ENCODE peak calls at places on chromosomes 7 and 10, in seven cellular contexts. N is prostate gland, B is neural progenitor cell, O is astrocyte of the spinal cord, V is fibroblast of lung, G is IMR-90, I is uterus. H is an unnamed sample.

GRCh38 chr7:62361-63116 is 129.8 kb upstream of the FAM20C start:
- DNase-seq in N (no peak), B (no peak), O (no peak), V (no peak), G (no peak), I (no peak), H (no peak)

GRCh38 chr7:67738-68395 is 124.5 kb upstream of the FAM20C start:
- DNase-seq in N (no peak), B (peak), O (peak), V (no peak), G (peak), I (no peak), H (no peak)

GRCh38 chr7:115240242-115240641 is 318.3 kb downstream of the MDFIC start:
- DNase-seq in N (no peak), B (no peak), O (no peak), V (peak), G (peak), I (no peak), H (no peak)

GRCh38 chr7:150390206-150390605 is 11.1 kb downstream of the ZNF775 start:
- DNase-seq in N (no peak), B (no peak), O (no peak), V (peak), G (peak), I (no peak), H (no peak)

GRCh38 chr7:131008840-131009651 is 275.0 kb upstream of the KLF14 start:
- DNase-seq in N (no peak), B (no peak), O (peak), V (peak), G (peak), I (no peak), H (no peak)

GRCh38 chr7:73446716-73447115 is 13.1 kb downstream of the FZD9 start:
- DNase-seq in N (no peak), B (no peak), O (no peak), V (no peak), G (no peak), I (no peak), H (no peak)

GRCh38 chr7:6590645-6591110 is 857 bp downstream of the INTS15 start:
- DNase-seq in N (no peak), B (peak), O (no peak), V (peak), G (no peak), I (no peak), H (no peak)

GRCh38 chr10:102101152-102101551 is 19.0 kb downstream of the LDB1 start:
- DNase-seq in N (no peak), B (no peak), O (no peak), V (no peak), G (no peak), I (no peak), H (no peak)

GRCh38 chr7:117682681-117683385 is 190.4 kb downstream of the CTTNBP2 start:
- DNase-seq in N (no peak), B (no peak), O (peak), V (no peak), G (peak), I (no peak), H (no peak)

GRCh38 chr10:119431768-119432135 is 110.8 kb downstream of the RGS10 start:
- DNase-seq in N (no peak), B (no peak), O (no peak), V (no peak), G (no peak), I (no peak), H (no peak)

GRCh38 chr10:45373783-45374450 is at the start of gene ALOX5:
- DNase-seq in N (peak), B (peak), O (no peak), V (no peak), G (no peak), I (peak), H (no peak)

GRCh38 chr7:157615101-157615817 is 278.5 kb downstream of the DNAJB6 start:
- DNase-seq in N (no peak), B (no peak), O (no peak), V (peak), G (peak), I (peak), H (peak)

GRCh38 chr7:1595027-1595426 is 25.2 kb upstream of the PSMG3 start:
- DNase-seq in N (no peak), B (no peak), O (no peak), V (no peak), G (no peak), I (no peak), H (no peak)

GRCh38 chr10:74704629-74705360 is 121.6 kb upstream of the KAT6B start:
- DNase-seq in N (no peak), B (no peak), O (peak), V (peak), G (peak), I (no peak), H (peak)

GRCh38 chr7:36448781-36449379 is 59.2 kb downstream of the ANLN start:
- DNase-seq in N (no peak), B (no peak), O (peak), V (peak), G (peak), I (no peak), H (no peak)

GRCh38 chr10:114103286-114103685 is 59.6 kb downstream of the ADRB1 start:
- DNase-seq in N (peak), B (peak), O (peak), V (peak), G (peak), I (no peak), H (peak)

GRCh38 chr10:120741415-120741814 is 109.7 kb upstream of the WDR11 start:
- DNase-seq in N (peak), B (no peak), O (no peak), V (no peak), G (no peak), I (no peak), H (no peak)
- H3K4me3 ChIP-seq in N (no peak), B (no peak), O (no peak), V (no peak), G (no peak), I (no peak), H (no peak)

GRCh38 chr10:104617831-104618230 is 23.3 kb upstream of the SORCS3 start:
- DNase-seq in N (no peak), B (no peak), O (no peak), V (no peak), G (no peak), I (no peak), H (no peak)

GRCh38 chr10:104612577-104613205 is 28.4 kb upstream of the SORCS3 start:
- DNase-seq in N (no peak), B (no peak), O (no peak), V (no peak), G (no peak), I (no peak), H (no peak)

DNA sequence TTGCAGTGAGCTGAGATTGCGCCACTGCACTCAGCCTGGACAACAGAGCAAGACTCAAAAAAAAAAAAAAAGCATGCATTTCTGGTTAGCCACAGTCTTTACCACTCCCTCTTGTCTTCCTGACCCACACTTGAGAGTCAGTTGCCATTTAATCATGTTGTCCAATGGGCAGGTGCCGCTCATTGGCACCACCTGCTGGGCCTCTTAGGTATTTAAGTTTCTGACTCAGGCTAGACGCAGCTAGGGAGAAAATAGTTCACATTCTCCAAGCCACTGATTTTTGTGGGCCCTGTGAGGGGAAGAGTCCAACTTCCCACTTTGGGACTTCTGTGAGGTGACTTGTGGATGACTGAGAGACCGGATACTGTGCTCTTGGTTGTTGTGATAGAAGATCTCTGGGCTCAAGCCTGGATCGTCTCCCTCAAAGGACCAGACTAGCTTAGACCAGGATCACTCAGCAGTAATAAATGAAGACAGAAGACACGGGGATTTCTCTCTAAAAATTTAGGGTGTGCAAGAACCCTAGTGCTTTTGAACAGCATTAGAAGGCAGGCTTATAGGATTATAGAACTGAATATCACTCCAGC is 26.8 kb upstream of the SORCS3 start:
- DNase-seq in N (no peak), B (peak), O (peak), V (peak), G (peak), I (no peak), H (no peak)
- TF ChIP-seq CTCF in N (peak), B (peak), O (peak), V (peak), G (peak), I (no peak), H (peak)

GRCh38 chr7:18498327-18498726 is 2.8 kb downstream of the HDAC9 start:
- DNase-seq in N (no peak), B (no peak), O (no peak), V (no peak), G (no peak), I (no peak), H (no peak)
- H3K4me3 ChIP-seq in N (no peak), B (no peak), O (no peak), V (no peak), G (no peak), I (no peak), H (no peak)

GRCh38 chr10:132363376-132363775 is 31.4 kb downstream of the LRRC27 start:
- DNase-seq in N (no peak), B (no peak), O (no peak), V (no peak), G (no peak), I (no peak), H (no peak)

GRCh38 chr10:132362151-132362611 is 30.2 kb downstream of the LRRC27 start:
- DNase-seq in N (no peak), B (no peak), O (no peak), V (no peak), G (no peak), I (no peak), H (no peak)

GRCh38 chr10:132361581-132362101 is 29.6 kb downstream of the LRRC27 start:
- DNase-seq in N (no peak), B (no peak), O (no peak), V (no peak), G (no peak), I (no peak), H (no peak)

GRCh38 chr10:132359305-132360040 is 27.5 kb downstream of the LRRC27 start:
- DNase-seq in N (no peak), B (no peak), O (no peak), V (no peak), G (no peak), I (no peak), H (no peak)

GRCh38 chr10:132360766-132361447 is 28.9 kb downstream of the LRRC27 start:
- DNase-seq in N (no peak), B (peak), O (no peak), V (no peak), G (no peak), I (no peak), H (no peak)
- TF ChIP-seq CTCF in N (peak), B (peak), O (peak), V (peak), G (peak), I (peak), H (peak)

DNA sequence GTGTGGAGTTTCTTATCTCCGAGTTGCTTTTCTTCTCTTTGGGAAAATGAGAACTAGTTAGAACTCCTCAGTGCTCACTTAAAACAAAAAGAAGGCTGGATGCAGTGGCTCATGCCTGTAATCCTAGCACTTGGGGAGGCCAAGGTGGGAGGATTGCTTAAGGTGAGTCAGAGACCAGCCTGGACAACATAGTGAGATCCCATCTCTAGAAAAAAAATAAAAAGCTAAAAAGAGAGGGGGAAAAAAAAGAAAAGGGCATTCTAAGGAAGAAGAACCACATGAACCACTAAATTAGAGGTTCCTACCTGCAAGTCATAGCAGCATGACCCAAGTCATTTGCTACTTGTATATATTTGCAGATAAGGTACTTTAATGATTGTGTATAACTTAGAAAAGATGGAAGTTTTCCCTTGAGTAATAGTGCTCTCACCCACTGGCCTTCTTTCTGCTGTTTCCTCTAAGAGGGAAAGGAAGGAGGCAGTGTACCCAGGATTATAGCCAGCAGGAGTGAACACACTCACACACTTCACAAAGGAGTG is 87.8 kb downstream of the CCDC71L start:
- DNase-seq in N (no peak), B (no peak), O (no peak), V (no peak), G (no peak), I (no peak), H (no peak)
- H3K4me3 ChIP-seq in N (no peak), B (no peak), O (no peak), V (no peak), G (no peak), I (no peak), H (no peak)

GRCh38 chr10:24503627-24504320 is 219.9 kb downstream of the ARHGAP21 start:
- DNase-seq in N (peak), B (peak), O (peak), V (peak), G (peak), I (no peak), H (peak)

GRCh38 chr10:24501312-24501711 is 222.4 kb downstream of the ARHGAP21 start:
- DNase-seq in N (no peak), B (no peak), O (no peak), V (no peak), G (no peak), I (no peak), H (no peak)

GRCh38 chr10:24505759-24506158 is 217.9 kb downstream of the ARHGAP21 start:
- DNase-seq in N (peak), B (no peak), O (peak), V (peak), G (no peak), I (no peak), H (peak)
- TF ChIP-seq CTCF in N (no peak), B (no peak), O (no peak), V (no peak), G (no peak), I (no peak), H (no peak)

GRCh38 chr10:11144626-11145497 is 127.2 kb downstream of the CELF2 start:
- DNase-seq in N (no peak), B (peak), O (no peak), V (no peak), G (no peak), I (no peak), H (no peak)
- H3K4me3 ChIP-seq in N (no peak), B (no peak), O (no peak), V (no peak), G (no peak), I (no peak), H (no peak)

DNA sequence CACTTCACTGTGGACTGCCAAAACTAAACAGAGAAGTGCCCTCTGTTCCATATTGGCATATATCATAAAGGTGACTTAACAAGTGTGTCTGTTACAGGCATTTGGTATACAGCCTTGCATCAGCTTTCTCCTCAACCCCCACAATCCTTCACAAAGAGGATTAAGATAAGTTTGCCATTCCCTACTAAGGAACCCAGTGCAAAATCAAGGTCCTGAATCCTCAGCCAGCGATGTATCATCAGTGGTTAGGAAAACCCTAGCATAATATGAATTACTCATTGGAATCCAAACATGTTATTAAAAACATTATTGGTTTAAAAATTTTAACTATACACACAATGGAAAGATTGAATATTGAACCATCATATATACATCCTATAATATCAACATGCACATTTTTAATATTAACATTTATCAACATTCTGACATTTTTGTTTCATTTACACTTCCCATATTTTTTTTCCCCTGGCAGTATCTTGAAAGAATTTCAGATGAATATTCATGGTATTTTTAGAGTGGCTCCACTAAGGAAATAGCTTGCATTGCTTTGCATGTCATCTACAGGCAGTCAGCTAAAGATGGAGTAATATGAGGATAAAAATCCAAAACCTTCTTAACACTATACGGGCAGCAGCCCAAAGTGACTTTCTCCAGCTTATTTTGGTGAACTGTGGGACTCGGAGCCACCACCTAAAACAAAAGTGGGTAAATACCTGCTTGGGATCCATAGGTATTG is 215.6 kb upstream of the CHRM2 start:
- DNase-seq in N (no peak), B (no peak), O (no peak), V (no peak), G (peak), I (no peak), H (no peak)
- TF ChIP-seq CTCF in N (no peak), B (no peak), O (no peak), V (no peak), G (no peak), I (no peak), H (no peak)

GRCh38 chr10:62907470-62908212 is 91.5 kb upstream of the EGR2 start:
- DNase-seq in N (no peak), B (no peak), O (no peak), V (no peak), G (no peak), I (no peak), H (no peak)

GRCh38 chr10:62916157-62916603 is 100.0 kb upstream of the EGR2 start:
- DNase-seq in N (no peak), B (no peak), O (peak), V (peak), G (peak), I (no peak), H (no peak)

GRCh38 chr10:62915192-62915591 is 99.0 kb upstream of the EGR2 start:
- DNase-seq in N (no peak), B (no peak), O (no peak), V (no peak), G (no peak), I (no peak), H (no peak)

GRCh38 chr10:62912086-62912485 is 95.9 kb upstream of the EGR2 start:
- DNase-seq in N (no peak), B (no peak), O (no peak), V (no peak), G (no peak), I (no peak), H (no peak)

GRCh38 chr10:62911210-62911963 is 95.2 kb upstream of the EGR2 start:
- DNase-seq in N (no peak), B (peak), O (no peak), V (no peak), G (no peak), I (no peak), H (no peak)
- H3K4me3 ChIP-seq in N (no peak), B (peak), O (no peak), V (no peak), G (no peak), I (no peak), H (no peak)